ENCODE peak calls at places on chromosomes 11 and 22, in nine cellular contexts. G is CD4-positive, alpha-beta memory T cell; K is fibroblast of lung; U is HT1080; I is stimulated activated CD4-positive, alpha-beta T cell treated with anti-CD3 and anti-CD28 coated beads, Interleukin-1b, Interleukin-23, amount 100 ng/mL, for 1 hour; H is effector CD8-positive, alpha-beta T cell; Z is brain microvascular endothelial cell; Q is substantia nigra; R is M059J. C is an unnamed sample.

GRCh38 chr11:63490551-63491239 is at the start of gene PLAAT5:
- DNase-seq in I (no peak), G (no peak), K (peak; percentile 15), Q (no peak), H (no peak), R (peak; percentile 32), U (no peak), Z (peak; percentile 6), C (no peak)

GRCh38 chr22:37351268-37351667 is 69.0 kb downstream of the CYTH4 start:
- DNase-seq in H (no peak), K (no peak), R (no peak), I (no peak), G (no peak), U (no peak), Q (no peak), Z (no peak), C (no peak)

GRCh38 chr22:46057762-46058420 is 80.9 kb upstream of the WNT7B start:
- DNase-seq in I (no peak), Q (no peak), Z (no peak), H (no peak), K (peak; percentile 74), U (peak; percentile 80), R (peak; percentile 89), G (peak; percentile 44), C (no peak)

GRCh38 chr11:1165256-1166041 is 7.7 kb downstream of the MUC5AC start:
- DNase-seq in U (no peak), K (no peak), Q (no peak), Z (no peak), G (no peak), I (no peak), R (no peak), H (no peak), C (no peak)

GRCh38 chr11:102709211-102709980 is 3.8 kb upstream of the MMP27 start:
- DNase-seq in H (no peak), Q (no peak), R (no peak), I (no peak), Z (no peak), K (no peak), U (no peak), G (no peak), C (no peak)

GRCh38 chr22:30823015-30823370 is 128.3 kb downstream of the OSBP2 start:
- DNase-seq in G (no peak), H (no peak), K (no peak), U (no peak), Q (no peak), Z (peak; percentile 26), R (no peak), I (no peak), C (no peak)

GRCh38 chr11:74725701-74726100 is 5.5 kb downstream of the CHRDL2 start:
- DNase-seq in G (no peak), K (peak; percentile 27), I (no peak), Q (no peak), R (no peak), H (no peak), Z (no peak), U (no peak), C (no peak)

GRCh38 chr11:10288881-10289764 is 4.9 kb downstream of the SBF2 start:
- DNase-seq in U (no peak), Z (no peak), G (no peak), H (no peak), K (no peak), I (no peak), R (no peak), Q (no peak), C (no peak)

GRCh38 chr11:2694995-2695939 is 4.5 kb downstream of the KCNQ1OT1 start:
- DNase-seq in G (no peak), Q (no peak), Z (no peak), I (no peak), H (no peak), U (no peak), K (no peak), R (no peak), C (no peak)

GRCh38 chr22:20953668-20954500 is 13.2 kb upstream of the AIFM3 start:
- DNase-seq in Q (no peak), I (no peak), U (no peak), H (no peak), Z (no peak), K (peak; percentile 57), G (no peak), R (no peak), C (no peak)

GRCh38 chr22:29151316-29151715 is 54.4 kb upstream of the EMID1 start:
- DNase-seq in Q (no peak), I (no peak), G (no peak), K (no peak), R (no peak), U (no peak), Z (no peak), H (no peak), C (no peak)

GRCh38 chr11:103338621-103339484 is 229.6 kb downstream of the DYNC2H1 start:
- DNase-seq in Q (no peak), I (no peak), K (no peak), U (peak; percentile 24), H (no peak), Z (peak; percentile 67), R (peak; percentile 41), G (no peak), C (peak; percentile 28)

GRCh38 chr11:2898366-2899079 is 12.9 kb upstream of the CDKN1C start:
- DNase-seq in H (no peak), G (peak; percentile 51), Z (peak; percentile 89), U (peak; percentile 95), R (peak; percentile 93), K (peak; percentile 90), Q (no peak), I (no peak), C (peak; percentile 88)